ENCODE peak calls at places on chromosomes 2 and 18, in four cellular contexts. N is cardiac muscle cell, J is tibial artery, Q is SJCRH30. H is an unnamed sample.

GRCh38 chr2:232339121-232340081 is 39.1 kb upstream of the ALPP start:
- DNase-seq in N (no peak), J (no peak), Q (no peak), H (no peak)

GRCh38 chr2:70981866-70982810 is 3.7 kb downstream of the ANKRD53 start:
- DNase-seq in N (no peak), J (peak; percentile 12), Q (no peak), H (no peak)

GRCh38 chr2:129726271-129726670 is 253.2 kb upstream of the RAB6C start:
- DNase-seq in N (no peak), J (no peak), Q (no peak), H (no peak)

GRCh38 chr2:24970483-24971299 is 1.1 kb downstream of the DNAJC27 start:
- DNase-seq in N (peak; percentile 44), J (no peak), Q (no peak), H (no peak)

GRCh38 chr2:33205693-33206434 is 259.1 kb downstream of the LTBP1 start:
- DNase-seq in N (no peak), J (no peak), Q (no peak), H (no peak)

GRCh38 chr2:176075476-176075875 is 8.3 kb downstream of the EVX2 start:
- DNase-seq in N (no peak), J (no peak), Q (peak; percentile 94), H (no peak)

GRCh38 chr2:108637304-108637669 is 82.0 kb upstream of the RANBP2 start:
- DNase-seq in N (peak; percentile 89), J (peak; percentile 54), Q (no peak), H (no peak)

GRCh38 chr18:46133534-46133933 is 29.3 kb downstream of the HAUS1 start:
- DNase-seq in N (no peak), J (no peak), Q (no peak), H (no peak)

GRCh38 chr2:105617631-105618350 is 126.9 kb upstream of the NCK2 start:
- DNase-seq in N (no peak), J (no peak), Q (peak; percentile 29), H (no peak)

GRCh38 chr2:26809211-26809610 is 23.4 kb downstream of the CENPA start:
- DNase-seq in N (no peak), J (no peak), Q (no peak), H (no peak)

GRCh38 chr2:67389286-67389685 is 7.8 kb upstream of the ETAA1 start:
- DNase-seq in N (no peak), J (no peak), Q (no peak), H (no peak)

GRCh38 chr2:137056704-137057103 is 291.4 kb downstream of the THSD7B start:
- DNase-seq in N (no peak), J (no peak), Q (no peak), H (no peak)

GRCh38 chr2:38723173-38723572 is 28.0 kb downstream of the SRSF7 start:
- DNase-seq in N (no peak), J (peak; percentile 1), Q (peak; percentile 99), H (no peak)

GRCh38 chr2:183740241-183740640 is 616.0 kb downstream of the NUP35 start:
- DNase-seq in N (no peak), J (no peak), Q (no peak), H (no peak)

GRCh38 chr2:111155610-111156009 is 34.9 kb downstream of the BCL2L11 start:
- DNase-seq in N (no peak), J (no peak), Q (peak; percentile 26), H (no peak)

GRCh38 chr18:70578480-70578879 is 289.6 kb downstream of the SOCS6 start:
- DNase-seq in N (no peak), J (no peak), Q (peak; percentile 5), H (no peak)

GRCh38 chr2:88680266-88680902 is 11.1 kb upstream of the RPIA start:
- DNase-seq in N (no peak), J (no peak), Q (no peak), H (no peak)

GRCh38 chr2:61439241-61440002 is 31.5 kb downstream of the USP34 start:
- DNase-seq in N (peak; percentile 25), J (no peak), Q (no peak), H (peak; percentile 84)

GRCh38 chr2:230602562-230603230 is 109.9 kb upstream of the CAB39 start:
- DNase-seq in N (no peak), J (no peak), Q (no peak), H (no peak)

GRCh38 chr2:28568533-28568932 is 72.7 kb downstream of the PLB1 start:
- DNase-seq in N (no peak), J (no peak), Q (no peak), H (no peak)

GRCh38 chr2:234251326-234252271 is 201.1 kb downstream of the SPP2 start:
- DNase-seq in N (no peak), J (peak; percentile 58), Q (peak; percentile 45), H (peak; percentile 36)

GRCh38 chr2:8922431-8922830 is 81.1 kb downstream of the MBOAT2 start:
- DNase-seq in N (no peak), J (no peak), Q (no peak), H (no peak)

GRCh38 chr2:121810959-121811853 is 55.8 kb downstream of the TSN start:
- DNase-seq in N (peak; percentile 81), J (peak; percentile 39), Q (peak; percentile 85), H (peak; percentile 34)

GRCh38 chr2:162925595-162925994 is 87.0 kb upstream of the KCNH7 start:
- DNase-seq in N (no peak), J (no peak), Q (no peak), H (no peak)

GRCh38 chr2:163630836-163631235 is 105.0 kb downstream of the FIGN start:
- DNase-seq in N (no peak), J (no peak), Q (no peak), H (no peak)

GRCh38 chr2:20646446-20646845 is 4.5 kb downstream of the HS1BP3 start:
- DNase-seq in N (no peak), J (no peak), Q (no peak), H (no peak)

GRCh38 chr2:27636766-27637165 is 7.9 kb downstream of the GPN1 start:
- DNase-seq in N (no peak), J (no peak), Q (no peak), H (no peak)

GRCh38 chr2:134539946-134540345 is 178.9 kb downstream of the TMEM163 start:
- DNase-seq in N (no peak), J (no peak), Q (no peak), H (no peak)

GRCh38 chr2:44579136-44579836 is 217.5 kb downstream of the CAMKMT start:
- DNase-seq in N (peak; percentile 36), J (no peak), Q (no peak), H (no peak)

GRCh38 chr2:10269711-10270610 is 32.7 kb upstream of the HPCAL1 start:
- DNase-seq in N (no peak), J (no peak), Q (no peak), H (no peak)

GRCh38 chr18:78973357-78974083 is 6.1 kb upstream of the SALL3 start:
- DNase-seq in N (no peak), J (no peak), Q (no peak), H (no peak)
- H3K27me3 ChIP-seq in N (peaks cover 100% of the 10 kb centered on the region), J (peaks cover 77% of the 10 kb centered on the region), Q (no peaks in the 10 kb centered on the region), H (peaks cover 38% of the 10 kb centered on the region)

GRCh38 chr18:9710037-9710436 is 1.9 kb downstream of the RAB31 start:
- DNase-seq in N (no peak), J (no peak), Q (no peak), H (no peak)
- H3K4me3 ChIP-seq in N (no peak overlapping the region), J (peak overlapping the region; percentile 99), Q (no peak overlapping the region), H (no peak overlapping the region)

DNA sequence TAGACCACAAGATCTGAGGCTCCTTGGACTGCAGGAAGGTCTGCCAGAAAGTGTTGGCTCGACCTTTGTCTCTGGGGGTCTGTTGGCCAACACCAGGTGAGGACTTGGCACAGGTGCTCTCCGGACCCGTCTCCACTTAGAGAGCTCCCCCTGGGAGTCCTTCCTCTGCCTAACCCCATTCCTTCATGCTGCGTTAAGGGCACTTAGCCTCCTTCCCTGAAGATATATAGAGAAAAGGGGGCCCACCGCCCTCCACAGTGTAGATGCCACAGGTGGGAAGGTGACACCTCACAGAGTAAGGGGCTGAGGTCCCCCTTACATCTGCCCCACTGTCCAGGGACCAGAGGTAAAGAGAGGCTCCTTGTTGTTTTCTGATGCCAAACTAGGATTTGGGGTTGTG is 8.2 kb downstream of the IGFBP5 start:
- DNase-seq in N (no peak), J (no peak), Q (no peak), H (no peak)
- H3K27me3 ChIP-seq in N (no peaks in the 10 kb centered on the region), J (no peaks in the 10 kb centered on the region), Q (no peaks in the 10 kb centered on the region), H (no peaks in the 10 kb centered on the region)

DNA sequence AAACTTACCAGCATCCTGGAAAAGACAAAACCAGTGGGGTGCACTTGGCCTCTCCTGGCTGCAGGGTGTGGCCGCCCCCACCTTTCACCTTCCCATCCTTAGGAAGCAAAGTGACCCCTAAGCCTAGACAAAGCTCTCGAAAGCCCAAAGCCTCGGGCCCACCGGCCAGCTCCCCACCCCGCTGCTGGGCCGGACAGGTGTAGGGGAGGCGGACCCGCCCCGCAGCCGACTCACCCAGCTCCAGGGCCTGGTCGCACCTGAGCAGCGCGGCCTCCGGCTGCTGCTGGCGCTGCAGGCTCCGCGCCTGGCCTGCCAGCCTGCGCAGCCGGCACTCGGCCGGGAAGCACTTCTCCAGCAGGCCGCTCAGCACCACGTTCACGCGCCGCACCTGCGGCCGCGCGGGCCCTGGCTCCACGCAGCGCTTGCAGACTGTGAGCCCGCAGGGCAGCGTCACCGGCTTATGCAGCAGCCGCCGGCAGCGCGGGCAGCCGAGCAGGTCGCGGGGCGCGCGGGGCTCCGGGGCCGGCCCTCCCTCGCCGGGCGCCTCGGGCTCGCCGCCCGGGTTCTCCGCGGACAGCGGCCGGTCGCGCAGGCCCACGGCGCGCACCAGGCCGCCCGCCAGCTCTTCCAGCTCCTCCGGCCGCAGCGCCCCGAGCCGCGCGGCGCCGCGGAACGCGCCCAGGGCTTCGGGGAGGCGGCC is 970 bp downstream of the LONRF2 start:
- DNase-seq in N (peak; percentile 68), J (no peak), Q (no peak), H (peak; percentile 34)
- H3K4me3 ChIP-seq in N (peak overlapping the region; percentile 69), J (peak overlapping the region; percentile 76), Q (no peak overlapping the region), H (peak overlapping the region; percentile 74)